ENCODE peak calls at places on chromosomes 4 and X, in ten cellular contexts. One of them, this sample, is unnamed.

GRCh38 chr4:168220893-168221292 is 97.7 kb downstream of the DDX60 start:
- DNase-seq in A549: no peak
- DNase-seq in tibial nerve: no peak
- DNase-seq in HepG2: no peak
- DNase-seq in ovary: no peak
- DNase-seq in adrenal gland: no peak
- DNase-seq in IMR-90: peak; percentile 30
- DNase-seq in prostate gland: no peak
- DNase-seq in sigmoid colon: no peak
- DNase-seq in uterus: no peak
- DNase-seq in this sample: no peak

GRCh38 chr4:182242793-182243192 is 409 bp upstream of the TENM3 start:
- DNase-seq in A549: no peak
- DNase-seq in tibial nerve: no peak
- DNase-seq in HepG2: no peak
- DNase-seq in ovary: no peak
- DNase-seq in adrenal gland: no peak
- DNase-seq in IMR-90: peak; percentile 74
- DNase-seq in prostate gland: no peak
- DNase-seq in sigmoid colon: no peak
- DNase-seq in uterus: no peak
- DNase-seq in this sample: no peak

GRCh38 chrX:117538441-117539418 is 577.9 kb downstream of the KLHL13 start:
- DNase-seq in A549: no peak
- DNase-seq in tibial nerve: no peak
- DNase-seq in HepG2: no peak
- DNase-seq in ovary: no peak
- DNase-seq in adrenal gland: no peak
- DNase-seq in IMR-90: no peak
- DNase-seq in prostate gland: no peak
- DNase-seq in sigmoid colon: no peak
- DNase-seq in uterus: no peak
- DNase-seq in this sample: no peak

GRCh38 chr4:109251396-109251795 is 51.1 kb downstream of the COL25A1 start:
- DNase-seq in A549: no peak
- DNase-seq in tibial nerve: no peak
- DNase-seq in HepG2: peak; percentile 3
- DNase-seq in ovary: no peak
- DNase-seq in adrenal gland: no peak
- DNase-seq in IMR-90: no peak
- DNase-seq in prostate gland: no peak
- DNase-seq in sigmoid colon: no peak
- DNase-seq in uterus: no peak
- DNase-seq in this sample: no peak

GRCh38 chrX:108359811-108360602 is 78.2 kb downstream of the COL4A6 start:
- DNase-seq in A549: no peak
- DNase-seq in tibial nerve: no peak
- DNase-seq in HepG2: no peak
- DNase-seq in ovary: no peak
- DNase-seq in adrenal gland: no peak
- DNase-seq in IMR-90: peak; percentile 32
- DNase-seq in prostate gland: no peak
- DNase-seq in sigmoid colon: no peak
- DNase-seq in uterus: no peak
- DNase-seq in this sample: no peak

GRCh38 chrX:37454537-37455285 is 105.5 kb downstream of the PRRG1 start:
- DNase-seq in A549: peak; percentile 33
- DNase-seq in tibial nerve: no peak
- DNase-seq in HepG2: no peak
- DNase-seq in ovary: no peak
- DNase-seq in adrenal gland: no peak
- DNase-seq in IMR-90: peak; percentile 29
- DNase-seq in prostate gland: no peak
- DNase-seq in sigmoid colon: no peak
- DNase-seq in uterus: no peak
- DNase-seq in this sample: no peak

GRCh38 chrX:76454456-76454927 is 27.0 kb downstream of the MAGEE1 start:
- DNase-seq in A549: peak; percentile 23
- DNase-seq in tibial nerve: no peak
- DNase-seq in HepG2: peak; percentile 4
- DNase-seq in ovary: no peak
- DNase-seq in adrenal gland: no peak
- DNase-seq in IMR-90: peak; percentile 9
- DNase-seq in prostate gland: no peak
- DNase-seq in sigmoid colon: no peak
- DNase-seq in uterus: no peak
- DNase-seq in this sample: no peak

GRCh38 chrX:42107495-42108139 is 184.3 kb upstream of the CASK start:
- DNase-seq in A549: no peak
- DNase-seq in tibial nerve: no peak
- DNase-seq in HepG2: no peak
- DNase-seq in ovary: no peak
- DNase-seq in adrenal gland: no peak
- DNase-seq in IMR-90: no peak
- DNase-seq in prostate gland: no peak
- DNase-seq in sigmoid colon: no peak
- DNase-seq in uterus: no peak
- DNase-seq in this sample: no peak

GRCh38 chrX:46912673-46913491 is 661 bp downstream of the JADE3 start:
- DNase-seq in A549: peak; percentile 68
- DNase-seq in tibial nerve: no peak
- DNase-seq in HepG2: peak; percentile 39
- DNase-seq in ovary: peak; percentile 43
- DNase-seq in adrenal gland: peak; percentile 46
- DNase-seq in IMR-90: peak; percentile 14
- DNase-seq in prostate gland: peak; percentile 4
- DNase-seq in sigmoid colon: peak; percentile 67
- DNase-seq in uterus: peak; percentile 30
- DNase-seq in this sample: peak; percentile 70

GRCh38 chr4:41323186-41323585 is 66.5 kb downstream of the UCHL1 start:
- DNase-seq in A549: no peak
- DNase-seq in tibial nerve: no peak
- DNase-seq in HepG2: no peak
- DNase-seq in ovary: no peak
- DNase-seq in adrenal gland: no peak
- DNase-seq in IMR-90: no peak
- DNase-seq in prostate gland: no peak
- DNase-seq in sigmoid colon: no peak
- DNase-seq in uterus: no peak
- DNase-seq in this sample: no peak

GRCh38 chr4:153222790-153223417 is 18.7 kb downstream of the TRIM2 start:
- DNase-seq in A549: no peak
- DNase-seq in tibial nerve: peak; percentile 7
- DNase-seq in HepG2: no peak
- DNase-seq in ovary: peak; percentile 72
- DNase-seq in adrenal gland: peak; percentile 64
- DNase-seq in IMR-90: peak; percentile 41
- DNase-seq in prostate gland: peak; percentile 55
- DNase-seq in sigmoid colon: peak; percentile 78
- DNase-seq in uterus: peak; percentile 41
- DNase-seq in this sample: peak; percentile 77

DNA sequence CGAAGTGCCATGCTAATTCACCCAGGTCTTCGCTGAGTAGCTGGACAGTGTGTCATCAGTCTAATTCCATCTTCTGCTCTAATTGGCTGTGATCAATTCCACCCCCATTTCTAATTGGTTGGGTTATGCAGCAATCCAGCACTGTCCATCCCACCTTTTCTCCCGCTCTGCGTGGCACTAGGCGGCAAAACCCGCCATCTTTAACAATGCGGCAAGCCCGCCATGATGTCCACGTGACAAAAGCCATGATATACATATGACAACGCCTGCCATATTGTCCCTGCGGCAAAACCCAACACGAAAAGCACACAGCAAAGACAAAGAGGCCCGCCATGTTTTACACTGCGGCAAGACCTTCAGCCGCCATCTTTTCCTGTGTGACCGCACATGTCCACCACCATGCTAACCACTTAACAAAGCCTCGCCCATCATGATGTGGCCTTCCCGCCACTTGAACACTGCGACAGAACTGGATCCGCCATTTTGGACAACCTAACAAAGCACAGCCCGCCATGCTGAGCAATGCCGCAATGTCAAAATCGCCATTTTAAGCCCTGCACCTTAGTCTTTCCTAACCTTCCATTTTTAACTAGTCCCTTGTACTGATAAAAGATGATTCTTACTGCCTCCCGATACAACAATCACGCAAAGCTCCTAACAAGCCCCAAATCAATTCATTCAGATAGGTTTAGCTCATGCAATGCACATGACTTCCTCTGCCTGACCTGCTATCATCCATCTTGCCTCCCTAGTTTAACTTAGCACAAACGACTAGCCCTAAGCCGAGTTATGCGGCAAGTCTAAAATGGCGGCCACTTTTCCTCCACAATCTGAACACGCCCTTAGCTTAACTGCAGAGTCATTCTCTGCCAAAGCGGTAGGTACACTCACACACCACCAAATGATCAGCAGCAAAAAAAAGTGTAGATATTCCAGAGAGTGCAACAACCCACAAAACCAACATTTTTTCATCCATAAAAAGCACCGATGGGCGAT is 288.3 kb downstream of the CHIC1 start:
- DNase-seq in A549: no peak
- DNase-seq in tibial nerve: no peak
- DNase-seq in HepG2: no peak
- DNase-seq in ovary: peak; percentile 86
- DNase-seq in adrenal gland: peak; percentile 92
- DNase-seq in IMR-90: peak; percentile 96
- DNase-seq in prostate gland: no peak
- DNase-seq in sigmoid colon: peak; percentile 96
- DNase-seq in uterus: peak; percentile 91
- DNase-seq in this sample: peak; percentile 92
- TF ChIP-seq POLR2A in A549: no peak
- TF ChIP-seq POLR2A in tibial nerve: no peak
- TF ChIP-seq POLR2A in HepG2: no peak
- TF ChIP-seq POLR2A in ovary: no peak
- TF ChIP-seq POLR2A in adrenal gland: peak; percentile 38
- TF ChIP-seq POLR2A in IMR-90: no peak
- TF ChIP-seq POLR2A in prostate gland: no peak
- TF ChIP-seq POLR2A in sigmoid colon: no peak
- TF ChIP-seq POLR2A in uterus: no peak
- TF ChIP-seq POLR2A in this sample: no peak

GRCh38 chr4:2261853-2262144 is at the start of gene MXD4:
- DNase-seq in A549: no peak
- DNase-seq in tibial nerve: no peak
- DNase-seq in HepG2: no peak
- DNase-seq in ovary: no peak
- DNase-seq in adrenal gland: no peak
- DNase-seq in IMR-90: no peak
- DNase-seq in prostate gland: no peak
- DNase-seq in sigmoid colon: no peak
- DNase-seq in uterus: no peak
- DNase-seq in this sample: no peak
- H3K4me1 ChIP-seq in A549: peaks cover 6% of the 10 kb centered on the region
- H3K4me1 ChIP-seq in tibial nerve: peaks cover 83% of the 10 kb centered on the region
- H3K4me1 ChIP-seq in HepG2: peaks cover 31% of the 10 kb centered on the region
- H3K4me1 ChIP-seq in ovary: peaks cover 15% of the 10 kb centered on the region
- H3K4me1 ChIP-seq in adrenal gland: peaks cover 71% of the 10 kb centered on the region
- H3K4me1 ChIP-seq in IMR-90: peaks cover 8% of the 10 kb centered on the region
- H3K4me1 ChIP-seq in prostate gland: peaks cover 39% of the 10 kb centered on the region
- H3K4me1 ChIP-seq in sigmoid colon: peaks cover 69% of the 10 kb centered on the region
- H3K4me1 ChIP-seq in uterus: no peaks in the 10 kb centered on the region
- H3K4me1 ChIP-seq in this sample: peaks cover 59% of the 10 kb centered on the region

DNA sequence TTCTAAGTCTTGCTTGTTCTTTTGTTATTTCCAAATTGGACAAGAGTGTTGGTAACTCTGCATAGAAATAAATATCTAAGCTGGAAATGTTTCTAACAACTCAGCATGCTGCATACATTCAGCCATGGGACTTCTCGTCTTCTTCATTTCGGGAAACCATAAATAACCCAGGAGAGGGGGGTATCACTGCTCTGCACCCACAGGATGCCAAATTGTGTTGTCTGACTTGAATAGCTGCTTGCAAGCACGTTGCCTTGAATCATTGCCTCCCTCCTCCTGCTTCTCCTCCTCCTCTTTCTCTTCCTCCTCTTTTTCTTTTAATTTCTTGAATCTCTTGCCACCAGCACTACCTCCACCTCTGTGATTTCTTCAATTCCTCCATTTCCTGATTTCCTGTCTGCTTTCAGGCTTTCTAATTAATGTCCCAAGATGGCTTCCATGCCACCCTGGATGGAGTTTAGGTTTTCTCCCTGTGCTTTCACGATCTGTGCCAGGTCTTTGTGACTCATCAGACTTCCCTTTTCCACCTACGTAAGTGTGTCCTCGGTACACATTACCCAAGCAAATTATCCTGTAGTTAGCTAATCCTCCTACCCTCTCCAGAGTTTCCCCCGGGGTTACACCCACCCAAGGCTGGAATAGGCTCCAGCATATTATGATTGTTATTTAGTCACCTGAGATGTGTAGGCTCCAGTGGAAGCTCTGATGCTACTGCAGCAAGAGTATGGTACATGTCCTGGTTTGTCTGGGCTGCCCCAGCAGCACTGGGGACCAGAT is 122.6 kb upstream of the VCX3B start:
- DNase-seq in A549: no peak
- DNase-seq in tibial nerve: no peak
- DNase-seq in HepG2: no peak
- DNase-seq in ovary: no peak
- DNase-seq in adrenal gland: no peak
- DNase-seq in IMR-90: no peak
- DNase-seq in prostate gland: no peak
- DNase-seq in sigmoid colon: no peak
- DNase-seq in uterus: no peak
- DNase-seq in this sample: no peak
- TF ChIP-seq POLR2A in A549: no peak
- TF ChIP-seq POLR2A in tibial nerve: no peak
- TF ChIP-seq POLR2A in HepG2: no peak
- TF ChIP-seq POLR2A in ovary: no peak
- TF ChIP-seq POLR2A in adrenal gland: no peak
- TF ChIP-seq POLR2A in IMR-90: no peak
- TF ChIP-seq POLR2A in prostate gland: no peak
- TF ChIP-seq POLR2A in sigmoid colon: no peak
- TF ChIP-seq POLR2A in uterus: no peak
- TF ChIP-seq POLR2A in this sample: no peak

DNA sequence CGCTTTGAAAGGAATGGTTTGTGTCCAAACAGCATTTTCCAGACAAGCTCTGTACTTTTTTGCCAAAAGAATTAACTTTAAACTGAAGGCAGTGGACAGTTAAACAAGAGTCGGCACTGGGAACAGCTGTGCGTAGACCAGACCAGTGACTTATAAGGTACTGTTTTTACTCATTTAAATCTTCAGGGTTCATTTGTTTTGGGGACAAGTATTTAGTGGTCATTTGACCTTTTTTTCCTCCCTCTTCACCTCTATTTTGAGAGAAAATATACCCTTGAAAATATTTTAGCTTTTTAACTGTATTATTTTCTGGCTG is 303.8 kb downstream of the ARHGAP24 start:
- DNase-seq in A549: no peak
- DNase-seq in tibial nerve: no peak
- DNase-seq in HepG2: no peak
- DNase-seq in ovary: no peak
- DNase-seq in adrenal gland: no peak
- DNase-seq in IMR-90: peak; percentile 38
- DNase-seq in prostate gland: no peak
- DNase-seq in sigmoid colon: no peak
- DNase-seq in uterus: no peak
- DNase-seq in this sample: no peak
- H3K4me1 ChIP-seq in A549: peaks cover 26% of the 10 kb centered on the region
- H3K4me1 ChIP-seq in tibial nerve: peaks cover 38% of the 10 kb centered on the region
- H3K4me1 ChIP-seq in HepG2: no peaks in the 10 kb centered on the region
- H3K4me1 ChIP-seq in ovary: peaks cover 5% of the 10 kb centered on the region
- H3K4me1 ChIP-seq in adrenal gland: no peaks in the 10 kb centered on the region
- H3K4me1 ChIP-seq in IMR-90: peaks cover 9% of the 10 kb centered on the region
- H3K4me1 ChIP-seq in prostate gland: no peaks in the 10 kb centered on the region
- H3K4me1 ChIP-seq in sigmoid colon: peaks cover 7% of the 10 kb centered on the region
- H3K4me1 ChIP-seq in uterus: no peaks in the 10 kb centered on the region
- H3K4me1 ChIP-seq in this sample: peaks cover 58% of the 10 kb centered on the region

This sample was measured in heart left ventricle.